ENCODE peak calls at places on chromosomes 5 and 9, in six cellular contexts. R, S, M, Z, A and O are unnamed samples.

GRCh38 chr9:86575825-86576488 is 221.7 kb upstream of the TUT7 start:
- DNase-seq in R (no peak), S (no peak), M (no peak), Z (no peak), A (no peak), O (no peak)

GRCh38 chr9:124764774-124765438 is 6.2 kb downstream of the NR6A1 start:
- DNase-seq in R (peak), S (peak), M (no peak), Z (no peak), A (peak), O (no peak)

GRCh38 chr5:149212203-149212951 is 59.3 kb upstream of the AFAP1L1 start:
- DNase-seq in R (peak), S (no peak), M (no peak), Z (no peak), A (no peak), O (no peak)

GRCh38 chr5:64451551-64451950 is 54.3 kb upstream of the RGS7BP start:
- DNase-seq in R (no peak), S (no peak), M (no peak), Z (no peak), A (no peak), O (no peak)

GRCh38 chr5:8905021-8905420 is 640.9 kb downstream of the SEMA5A start:
- DNase-seq in R (peak), S (peak), M (no peak), Z (no peak), A (peak), O (peak)

GRCh38 chr5:92222449-92222848 is 839.3 kb upstream of the ARRDC3 start:
- DNase-seq in R (no peak), S (peak), M (no peak), Z (no peak), A (no peak), O (no peak)

GRCh38 chr5:37787742-37788141 is 52.1 kb downstream of the GDNF start:
- DNase-seq in R (no peak), S (no peak), M (no peak), Z (no peak), A (no peak), O (no peak)

GRCh38 chr9:81860581-81860980 is 67.6 kb upstream of the SPATA31D4 start:
- DNase-seq in R (no peak), S (no peak), M (no peak), Z (no peak), A (no peak), O (no peak)

GRCh38 chr5:39933061-39933460 is 508.3 kb upstream of the DAB2 start:
- DNase-seq in R (no peak), S (no peak), M (no peak), Z (no peak), A (no peak), O (no peak)

GRCh38 chr9:136140046-136140445 is 21.4 kb upstream of the TMEM250 start:
- DNase-seq in R (no peak), S (no peak), M (no peak), Z (no peak), A (no peak), O (no peak)

GRCh38 chr9:26243298-26243697 is 565.1 kb upstream of the TUSC1 start:
- DNase-seq in R (no peak), S (no peak), M (no peak), Z (no peak), A (no peak), O (no peak)

GRCh38 chr9:85156652-85157051 is 487.1 kb downstream of the NTRK2 start:
- DNase-seq in R (no peak), S (no peak), M (no peak), Z (no peak), A (no peak), O (no peak)

GRCh38 chr9:126818482-126818881 is 13.6 kb downstream of the ZBTB43 start:
- DNase-seq in R (no peak), S (no peak), M (no peak), Z (no peak), A (no peak), O (no peak)

GRCh38 chr5:137498736-137499505 is at the start of gene SPOCK1:
- DNase-seq in R (peak), S (peak), M (peak), Z (peak), A (peak), O (no peak)

GRCh38 chr5:96023518-96023917 is 61.9 kb upstream of the ELL2 start:
- DNase-seq in R (peak), S (no peak), M (no peak), Z (no peak), A (no peak), O (no peak)

GRCh38 chr5:164637931-164638521 is 1132.6 kb downstream of the MAT2B start:
- DNase-seq in R (no peak), S (no peak), M (no peak), Z (no peak), A (no peak), O (no peak)

GRCh38 chr9:135343733-135344522 is 135.7 kb upstream of the PPP1R26 start:
- DNase-seq in R (peak), S (peak), M (peak), Z (peak), A (peak), O (no peak)

GRCh38 chr5:178348356-178349146 is 115.9 kb upstream of the PHYKPL start:
- DNase-seq in R (no peak), S (no peak), M (no peak), Z (no peak), A (no peak), O (no peak)

GRCh38 chr9:135533674-135534073 is 12.3 kb upstream of the OBP2A start:
- DNase-seq in R (no peak), S (no peak), M (peak), Z (peak), A (no peak), O (no peak)

GRCh38 chr9:134365791-134366222 is 39.6 kb downstream of the RXRA start:
- DNase-seq in R (no peak), S (peak), M (peak), Z (no peak), A (peak), O (no peak)

GRCh38 chr9:128845186-128845931 is 15.8 kb upstream of the SPOUT1 start:
- DNase-seq in R (no peak), S (no peak), M (no peak), Z (peak), A (peak), O (no peak)
- TF ChIP-seq CTCF in R (no peak), S (peak), M (no peak), Z (no peak), A (no peak), O (peak)

GRCh38 chr5:139390639-139391569 is 1.2 kb upstream of the MZB1 start:
- DNase-seq in R (no peak), S (no peak), M (no peak), Z (no peak), A (no peak), O (no peak)
- H3K4me3 ChIP-seq in R (no peak), S (no peak), M (no peak), Z (no peak), A (no peak), O (no peak)

GRCh38 chr5:170429014-170429413 is 39.8 kb upstream of the KCNMB1 start:
- DNase-seq in R (peak), S (peak), M (no peak), Z (no peak), A (no peak), O (no peak)
- TF ChIP-seq CTCF in R (peak), S (peak), M (no peak), Z (no peak), A (peak), O (peak)

GRCh38 chr9:129596541-129597328 is 24.2 kb downstream of the C9orf50 start:
- DNase-seq in R (peak), S (no peak), M (peak), Z (no peak), A (peak), O (no peak)

GRCh38 chr9:129595323-129595741 is 25.6 kb downstream of the C9orf50 start:
- DNase-seq in R (peak), S (no peak), M (no peak), Z (no peak), A (no peak), O (no peak)

GRCh38 chr9:129595903-129596540 is 24.9 kb downstream of the C9orf50 start:
- DNase-seq in R (no peak), S (no peak), M (no peak), Z (no peak), A (no peak), O (no peak)

GRCh38 chr9:129597355-129598088 is 23.4 kb downstream of the C9orf50 start:
- DNase-seq in R (peak), S (no peak), M (peak), Z (no peak), A (peak), O (no peak)

DNA sequence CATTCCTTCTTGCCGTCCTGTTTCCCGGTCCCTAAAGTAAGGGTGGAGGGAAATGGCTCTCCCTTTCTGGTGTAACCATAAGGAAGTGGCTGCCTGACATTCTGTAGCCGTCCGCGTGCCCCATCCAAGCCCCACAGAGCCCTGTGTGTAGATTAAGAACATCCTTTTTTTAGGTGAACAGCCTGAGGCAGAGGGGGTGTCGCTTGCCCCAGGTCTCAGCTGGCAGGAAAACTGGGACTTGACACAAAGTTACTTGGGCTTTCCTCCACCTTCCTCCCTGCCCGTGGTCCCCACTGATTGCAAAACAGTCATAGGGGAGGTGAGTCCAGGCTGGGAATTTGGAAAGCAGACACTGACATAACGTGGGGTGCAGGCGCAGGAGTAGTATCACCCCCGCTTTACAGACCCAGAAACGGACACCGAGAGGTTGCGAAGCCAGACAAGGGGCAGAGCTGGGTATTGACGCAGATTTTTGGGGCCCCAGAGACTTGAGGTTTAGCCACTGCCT is 22.8 kb downstream of the C9orf50 start:
- DNase-seq in R (no peak), S (no peak), M (no peak), Z (no peak), A (no peak), O (no peak)
- H3K4me3 ChIP-seq in R (no peak), S (no peak), M (peak), Z (no peak), A (no peak), O (no peak)

DNA sequence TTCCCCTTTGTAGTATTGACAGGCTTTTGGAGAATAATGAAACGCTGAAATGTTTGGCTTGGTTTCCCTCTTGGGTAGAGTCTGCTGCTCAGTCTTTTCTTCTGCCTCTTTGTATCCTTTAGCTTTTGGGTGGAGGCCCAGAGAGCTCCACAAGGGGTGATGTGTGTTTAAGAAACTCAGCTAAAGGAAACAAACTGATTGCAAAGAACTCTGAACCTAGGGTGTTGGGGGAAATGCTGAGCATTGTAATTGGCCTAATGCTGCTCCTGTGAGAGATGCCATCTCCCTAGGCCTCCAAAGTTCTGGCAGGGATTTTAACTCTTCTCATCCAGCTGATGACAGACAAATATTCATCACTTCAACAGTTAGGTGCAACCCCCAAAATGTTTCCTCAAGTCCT is 30.7 kb upstream of the ZSWIM6 start:
- DNase-seq in R (peak), S (no peak), M (no peak), Z (no peak), A (no peak), O (no peak)
- TF ChIP-seq CTCF in R (peak), S (no peak), M (no peak), Z (no peak), A (peak), O (no peak)

GRCh38 chr5:159467666-159468065 is 137.4 kb upstream of the IL12B start:
- DNase-seq in R (no peak), S (no peak), M (no peak), Z (no peak), A (no peak), O (no peak)
- H3K4me3 ChIP-seq in R (no peak), S (no peak), M (no peak), Z (no peak), A (no peak), O (no peak)

GRCh38 chr5:140261403-140262171 is 41.3 kb downstream of the PFDN1 start:
- DNase-seq in R (peak), S (peak), M (peak), Z (no peak), A (peak), O (peak)
- TF ChIP-seq CTCF in R (peak), S (no peak), M (no peak), Z (no peak), A (peak), O (no peak)

GRCh38 chr9:20713172-20713571 is 29.1 kb downstream of the FOCAD start:
- DNase-seq in R (no peak), S (peak), M (no peak), Z (no peak), A (no peak), O (no peak)

GRCh38 chr9:20703146-20703545 is 19.1 kb downstream of the FOCAD start:
- DNase-seq in R (no peak), S (no peak), M (no peak), Z (no peak), A (no peak), O (no peak)

GRCh38 chr9:20702565-20702964 is 18.5 kb downstream of the FOCAD start:
- DNase-seq in R (no peak), S (no peak), M (no peak), Z (no peak), A (no peak), O (no peak)

GRCh38 chr9:20707708-20708107 is 23.6 kb downstream of the FOCAD start:
- DNase-seq in R (no peak), S (no peak), M (no peak), Z (no peak), A (no peak), O (no peak)
- H3K4me3 ChIP-seq in R (no peak), S (no peak), M (no peak), Z (no peak), A (no peak), O (no peak)

DNA sequence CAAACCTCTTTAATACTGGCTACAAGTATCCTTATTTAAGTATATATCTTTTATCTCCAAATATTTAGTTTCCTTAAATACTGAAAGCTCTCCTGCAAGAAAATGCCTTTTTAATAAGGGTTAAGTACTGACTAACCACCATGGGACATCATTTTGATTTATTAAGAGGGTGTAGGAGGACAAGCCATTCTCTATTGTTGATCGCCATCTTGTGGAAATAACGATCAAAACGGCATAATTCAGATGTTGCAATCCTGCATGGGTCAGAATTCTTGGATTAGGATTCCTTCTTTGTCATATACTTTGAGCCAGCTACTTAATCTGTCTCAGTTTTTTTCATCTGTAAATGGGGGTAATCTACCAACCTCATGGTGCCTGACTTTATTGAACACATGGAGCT is 28.7 kb upstream of the C5orf46 start:
- DNase-seq in R (peak), S (peak), M (no peak), Z (no peak), A (peak), O (peak)
- TF ChIP-seq CTCF in R (peak), S (peak), M (no peak), Z (no peak), A (peak), O (peak)

DNA sequence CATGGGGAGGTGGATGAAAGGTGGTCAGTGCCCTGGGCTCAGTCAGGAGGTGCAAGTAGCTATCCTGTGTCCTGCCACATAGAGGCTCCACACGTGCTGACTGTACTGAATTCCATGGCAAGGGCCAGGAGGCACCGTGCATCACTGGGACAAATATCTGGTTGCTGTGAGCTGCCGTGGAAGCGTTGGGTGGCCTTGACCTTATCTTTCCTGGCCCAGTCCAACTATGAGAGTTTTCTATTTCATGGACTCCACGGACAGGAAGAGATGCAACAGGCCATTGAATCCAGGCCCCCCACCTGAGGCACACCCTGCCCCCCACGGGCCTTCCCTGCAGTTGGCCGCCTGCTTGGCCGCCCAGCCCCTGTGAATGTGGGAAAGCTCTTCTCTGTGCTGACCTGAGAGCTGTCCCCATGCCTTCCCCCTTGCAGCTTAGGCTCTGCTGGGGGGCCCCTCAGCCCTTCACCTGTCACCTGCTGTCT is 1.7 kb downstream of the GRHPR start:
- DNase-seq in R (no peak), S (no peak), M (no peak), Z (no peak), A (no peak), O (no peak)
- H3K4me3 ChIP-seq in R (peak), S (peak), M (no peak), Z (no peak), A (no peak), O (no peak)